ENCODE peak calls at places on chromosomes 13 and 19, in seven cellular contexts. X is Peyer's patch, V is cardiac muscle cell, O is adrenal gland, Q is left ventricle myocardium inferior, L is neural progenitor cell, F is fibroblast of lung. E is an unnamed sample. For H3K4me1, the result is how much of the 10 kb centered on the place peaks cover.

GRCh38 chr13:56510836-56511235 is 629.9 kb upstream of the PRR20A start:
- DNase-seq in X (no peak), V (no peak), O (no peak), Q (no peak), L (no peak), F (no peak), E (no peak)

GRCh38 chr19:36051637-36052036 is 2.4 kb downstream of the THAP8 start:
- DNase-seq in X (no peak), V (no peak), O (no peak), Q (no peak), L (no peak), F (no peak), E (no peak)

GRCh38 chr13:52651880-52652169 is 811 bp upstream of the SUGT1 start:
- DNase-seq in X (no peak), V (no peak), O (no peak), Q (no peak), L (no peak), F (no peak), E (no peak)

GRCh38 chr19:50046649-50047503 is 21.1 kb downstream of the ZNF473 start:
- DNase-seq in X (peak), V (peak), O (peak), Q (peak), L (no peak), F (no peak), E (peak)

GRCh38 chr19:39261704-39262103 is 6.5 kb upstream of the IFNL2 start:
- DNase-seq in X (no peak), V (no peak), O (no peak), Q (no peak), L (no peak), F (no peak), E (no peak)

GRCh38 chr19:11190501-11190900 is 6.8 kb downstream of the KANK2 start:
- DNase-seq in X (no peak), V (no peak), O (no peak), Q (no peak), L (no peak), F (no peak), E (no peak)

GRCh38 chr13:95564948-95565347 is 12.4 kb downstream of the CLDN10 start:
- DNase-seq in X (no peak), V (no peak), O (no peak), Q (no peak), L (no peak), F (peak), E (no peak)

GRCh38 chr13:62357887-62358645 is 942.4 kb upstream of the PCDH20 start:
- DNase-seq in X (no peak), V (peak), O (no peak), Q (no peak), L (peak), F (peak), E (no peak)

GRCh38 chr13:42063105-42063504 is 14.7 kb downstream of the DGKH start:
- DNase-seq in X (no peak), V (no peak), O (no peak), Q (no peak), L (no peak), F (no peak), E (no peak)

GRCh38 chr19:3576696-3577443 is 4.1 kb downstream of the HMG20B start:
- DNase-seq in X (no peak), V (peak), O (peak), Q (peak), L (peak), F (peak), E (peak)

GRCh38 chr19:10285393-10285792 is 1.4 kb upstream of the ICAM4 start:
- DNase-seq in X (no peak), V (no peak), O (no peak), Q (no peak), L (no peak), F (no peak), E (no peak)

GRCh38 chr19:4380254-4380727 is 20.1 kb downstream of the SH3GL1 start:
- DNase-seq in X (peak), V (no peak), O (peak), Q (peak), L (no peak), F (no peak), E (peak)

GRCh38 chr13:49996951-49997895 is at the start of gene TRIM13:
- DNase-seq in X (peak), V (peak), O (peak), Q (peak), L (peak), F (peak), E (peak)

GRCh38 chr13:51912091-51912490 is 50.3 kb downstream of the CCDC70 start:
- DNase-seq in X (no peak), V (no peak), O (no peak), Q (no peak), L (no peak), F (peak), E (no peak)

GRCh38 chr19:58356236-58356970 is 3.1 kb upstream of the A1BG start:
- DNase-seq in X (no peak), V (no peak), O (no peak), Q (no peak), L (no peak), F (no peak), E (peak)

GRCh38 chr13:98059276-98059675 is 83.6 kb upstream of the FARP1 start:
- DNase-seq in X (no peak), V (no peak), O (no peak), Q (no peak), L (peak), F (no peak), E (no peak)

GRCh38 chr19:14542721-14543328 is 13.4 kb downstream of the TECR start:
- DNase-seq in X (no peak), V (no peak), O (no peak), Q (no peak), L (no peak), F (peak), E (no peak)

GRCh38 chr13:82076421-82076820 is 1735.5 kb upstream of the SPRY2 start:
- DNase-seq in X (no peak), V (no peak), O (no peak), Q (no peak), L (no peak), F (no peak), E (no peak)

GRCh38 chr13:34587586-34587985 is 354.5 kb upstream of the NBEA start:
- DNase-seq in X (no peak), V (no peak), O (no peak), Q (no peak), L (no peak), F (no peak), E (no peak)

GRCh38 chr19:34085336-34085735 is 87.0 kb upstream of the LSM14A start:
- DNase-seq in X (no peak), V (no peak), O (no peak), Q (no peak), L (no peak), F (no peak), E (no peak)

GRCh38 chr13:22018297-22019210 is 347.7 kb downstream of the FGF9 start:
- DNase-seq in X (no peak), V (no peak), O (no peak), Q (no peak), L (no peak), F (no peak), E (no peak)

GRCh38 chr13:40391788-40392187 is 274.7 kb downstream of the FOXO1 start:
- DNase-seq in X (no peak), V (no peak), O (no peak), Q (no peak), L (no peak), F (no peak), E (no peak)

GRCh38 chr13:49125964-49126363 is 94.2 kb upstream of the MLNR start:
- DNase-seq in X (no peak), V (no peak), O (no peak), Q (no peak), L (no peak), F (no peak), E (no peak)

GRCh38 chr13:19664481-19665230 is 31.2 kb downstream of the MPHOSPH8 start:
- DNase-seq in X (no peak), V (no peak), O (no peak), Q (no peak), L (no peak), F (no peak), E (no peak)

GRCh38 chr13:19661126-19661525 is 27.7 kb downstream of the MPHOSPH8 start:
- DNase-seq in X (no peak), V (no peak), O (no peak), Q (no peak), L (no peak), F (no peak), E (no peak)

GRCh38 chr13:19665427-19665859 is 32.0 kb downstream of the MPHOSPH8 start:
- DNase-seq in X (no peak), V (no peak), O (no peak), Q (no peak), L (no peak), F (no peak), E (no peak)

GRCh38 chr13:19661561-19661960 is 28.1 kb downstream of the MPHOSPH8 start:
- DNase-seq in X (no peak), V (no peak), O (no peak), Q (no peak), L (no peak), F (no peak), E (no peak)

DNA sequence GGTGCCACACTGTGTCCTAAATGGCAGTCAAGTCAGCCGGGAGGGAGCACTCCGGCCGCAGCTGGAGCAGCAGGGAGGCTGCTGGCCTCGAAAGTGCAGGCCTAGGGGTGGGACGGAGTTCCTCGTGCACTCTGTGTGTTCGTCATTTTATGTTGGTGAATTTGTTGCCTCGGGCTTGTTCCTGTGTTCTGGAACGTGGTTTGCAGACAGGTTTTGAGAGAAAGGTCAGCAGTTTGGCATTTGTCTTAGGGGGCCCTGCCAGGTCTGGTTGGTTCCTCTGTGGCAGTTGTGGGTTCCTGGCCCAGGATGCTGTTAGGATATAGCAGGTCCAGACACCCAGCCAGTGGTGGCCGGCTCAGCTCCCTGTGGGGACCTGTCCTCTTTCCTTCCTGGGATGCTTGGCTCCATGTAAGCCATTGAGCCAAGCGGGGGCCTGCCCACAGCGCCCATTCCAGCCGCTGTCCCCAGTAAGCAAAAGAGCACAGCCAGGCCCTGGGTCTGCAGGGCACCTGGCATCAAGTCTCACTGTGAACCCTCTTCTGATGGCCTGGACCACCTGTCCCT is 30.0 kb downstream of the MPHOSPH8 start:
- DNase-seq in X (no peak), V (no peak), O (no peak), Q (no peak), L (no peak), F (no peak), E (no peak)
- TF ChIP-seq CTCF in X (no peak), V (no peak), O (no peak), Q (no peak), L (no peak), F (no peak), E (no peak)

GRCh38 chr13:112688560-112689497 is 1.0 kb upstream of the ATP11A start:
- DNase-seq in X (peak), V (peak), O (no peak), Q (no peak), L (peak), F (no peak), E (no peak)
- H3K4me1 ChIP-seq in X (under half), V (under half), O (under half), Q (under half), L (under half), F (under half), E (under half)

GRCh38 chr13:60273971-60274370 is 110.2 kb upstream of the DIAPH3 start:
- DNase-seq in X (no peak), V (no peak), O (no peak), Q (no peak), L (no peak), F (no peak), E (no peak)

GRCh38 chr13:60275208-60275607 is 111.5 kb upstream of the DIAPH3 start:
- DNase-seq in X (no peak), V (no peak), O (no peak), Q (no peak), L (no peak), F (no peak), E (no peak)

DNA sequence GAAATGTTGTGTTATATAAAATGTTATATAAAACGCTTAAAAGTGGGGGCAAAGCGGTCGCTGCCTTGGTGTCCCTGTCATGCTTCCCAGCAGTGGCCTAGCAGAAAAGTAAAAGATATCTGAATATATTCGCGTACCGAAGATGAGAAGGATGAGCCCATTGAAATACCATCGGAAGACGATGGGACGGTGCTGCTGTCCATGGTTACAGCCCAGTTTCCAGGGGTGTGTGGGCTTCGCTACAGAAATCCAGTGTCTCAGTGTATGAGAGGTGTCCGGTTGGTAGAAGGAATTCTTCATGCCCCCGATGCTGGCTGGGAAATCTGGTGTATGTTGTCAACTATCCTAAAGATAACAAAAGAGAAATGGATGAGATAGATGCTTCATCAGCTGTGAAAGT is 110.9 kb upstream of the DIAPH3 start:
- DNase-seq in X (no peak), V (no peak), O (no peak), Q (no peak), L (no peak), F (no peak), E (no peak)
- H3K27ac ChIP-seq in X (no peak), V (no peak), O (no peak), Q (no peak), L (no peak), F (no peak), E (no peak)

GRCh38 chr19:52095172-52096014 is at the start of gene ZNF841:
- DNase-seq in X (peak), V (peak), O (peak), Q (peak), L (peak), F (peak), E (peak)
- TF ChIP-seq CTCF in X (no peak), V (peak), O (no peak), Q (peak), L (peak), F (no peak), E (no peak)